ENCODE peak calls at places on chromosomes 3 and 15, in seven cellular contexts. S is bronchial epithelial cell, I is germinal center, Q is sciatic nerve, M is NCI-H1092 treated with DMSO at 0.1 percent for 48 hours, W is NCI-H1105, D is D341Med. U is an unnamed sample.

GRCh38 chr15:55900019-55900418 is 93.4 kb downstream of the NEDD4 start:
- DNase-seq in S (no peak), I (no peak), Q (no peak), M (no peak), W (no peak), D (no peak), U (no peak)

GRCh38 chr3:82163907-82164520 is 402.6 kb upstream of the GBE1 start:
- DNase-seq in S (peak; percentile 28), I (no peak), Q (no peak), M (no peak), W (no peak), D (no peak), U (no peak)

GRCh38 chr3:148158210-148158609 is 539.5 kb upstream of the AGTR1 start:
- DNase-seq in S (peak; percentile 72), I (no peak), Q (no peak), M (no peak), W (no peak), D (no peak), U (no peak)

GRCh38 chr3:13484861-13485590 is 4.9 kb downstream of the HDAC11 start:
- DNase-seq in S (peak; percentile 84), I (no peak), Q (peak; percentile 77), M (peak; percentile 61), W (peak; percentile 52), D (no peak), U (peak; percentile 6)

GRCh38 chr15:75042730-75043508 is 19.5 kb downstream of the PPCDC start:
- DNase-seq in S (peak; percentile 32), I (peak; percentile 90), Q (peak; percentile 83), M (no peak), W (no peak), D (peak; percentile 70), U (no peak)

GRCh38 chr15:60392601-60392985 is 5.2 kb downstream of the ANXA2 start:
- DNase-seq in S (peak; percentile 82), I (no peak), Q (no peak), M (no peak), W (no peak), D (no peak), U (no peak)

GRCh38 chr3:167750273-167750971 is 14.9 kb downstream of the SERPINI1 start:
- DNase-seq in S (no peak), I (peak; percentile 10), Q (no peak), M (no peak), W (no peak), D (no peak), U (no peak)

GRCh38 chr15:68587769-68588385 is 9.1 kb downstream of the CORO2B start:
- DNase-seq in S (no peak), I (no peak), Q (no peak), M (no peak), W (no peak), D (no peak), U (no peak)

GRCh38 chr3:179796421-179796820 is 143.6 kb downstream of the USP13 start:
- DNase-seq in S (no peak), I (no peak), Q (no peak), M (no peak), W (no peak), D (no peak), U (no peak)

GRCh38 chr3:62318752-62319569 is 54.4 kb downstream of the FEZF2 start:
- DNase-seq in S (peak; percentile 69), I (peak; percentile 65), Q (peak; percentile 92), M (peak; percentile 83), W (no peak), D (peak; percentile 94), U (peak; percentile 68)

GRCh38 chr15:89749951-89750559 is 994 bp downstream of the MESP1 start:
- DNase-seq in S (no peak), I (no peak), Q (no peak), M (no peak), W (no peak), D (no peak), U (peak; percentile 31)

GRCh38 chr15:80580107-80580506 is 115.0 kb upstream of the ABHD17C start:
- DNase-seq in S (peak; percentile 100), I (no peak), Q (no peak), M (no peak), W (no peak), D (no peak), U (no peak)

GRCh38 chr3:141486416-141486734 is 452 bp upstream of the RASA2 start:
- DNase-seq in S (peak; percentile 61), I (no peak), Q (no peak), M (no peak), W (no peak), D (no peak), U (no peak)

GRCh38 chr15:70238917-70239316 is 141.2 kb upstream of the TLE3 start:
- DNase-seq in S (no peak), I (no peak), Q (peak; percentile 40), M (no peak), W (no peak), D (no peak), U (no peak)

GRCh38 chr3:149314807-149315578 is 18.4 kb downstream of the TM4SF18 start:
- DNase-seq in S (peak; percentile 72), I (no peak), Q (no peak), M (no peak), W (no peak), D (no peak), U (no peak)

GRCh38 chr3:41026394-41027177 is 172.7 kb upstream of the CTNNB1 start:
- DNase-seq in S (peak; percentile 8), I (no peak), Q (peak; percentile 76), M (no peak), W (no peak), D (no peak), U (no peak)

GRCh38 chr15:68439506-68439905 is 7.5 kb upstream of the ITGA11 start:
- DNase-seq in S (no peak), I (no peak), Q (no peak), M (no peak), W (no peak), D (peak; percentile 2), U (no peak)

GRCh38 chr15:31367730-31368344 is 41.2 kb downstream of the KLF13 start:
- DNase-seq in S (no peak), I (no peak), Q (no peak), M (no peak), W (no peak), D (no peak), U (no peak)

GRCh38 chr3:14921811-14922705 is 25.3 kb upstream of the NR2C2 start:
- DNase-seq in S (peak; percentile 7), I (no peak), Q (no peak), M (no peak), W (no peak), D (no peak), U (no peak)

GRCh38 chr3:65550137-65550536 is 488.6 kb downstream of the MAGI1 start:
- DNase-seq in S (no peak), I (no peak), Q (no peak), M (no peak), W (no peak), D (no peak), U (no peak)

GRCh38 chr15:52097176-52097575 is 15.4 kb downstream of the BCL2L10 start:
- DNase-seq in S (no peak), I (no peak), Q (no peak), M (no peak), W (no peak), D (no peak), U (no peak)

GRCh38 chr3:76383781-76384180 is 598.4 kb upstream of the ZNF717 start:
- DNase-seq in S (no peak), I (no peak), Q (no peak), M (no peak), W (no peak), D (peak; percentile 63), U (no peak)

GRCh38 chr3:42780892-42781700 is 8.0 kb upstream of the CCDC13 start:
- DNase-seq in S (peak; percentile 76), I (peak; percentile 71), Q (no peak), M (peak; percentile 62), W (no peak), D (peak; percentile 63), U (peak; percentile 42)

GRCh38 chr3:128188958-128189357 is 35.7 kb downstream of the EEFSEC start:
- DNase-seq in S (no peak), I (no peak), Q (no peak), M (no peak), W (no peak), D (no peak), U (no peak)

GRCh38 chr15:85749261-85750151 is 45.2 kb downstream of the KLHL25 start:
- DNase-seq in S (no peak), I (no peak), Q (peak; percentile 67), M (no peak), W (no peak), D (peak; percentile 33), U (no peak)

GRCh38 chr3:47370887-47371697 is 9.7 kb upstream of the PTPN23 start:
- DNase-seq in S (no peak), I (peak; percentile 72), Q (no peak), M (no peak), W (no peak), D (peak; percentile 76), U (no peak)

GRCh38 chr3:63993653-63994079 is 29.6 kb downstream of the PSMD6 start:
- DNase-seq in S (peak; percentile 77), I (peak; percentile 69), Q (peak; percentile 75), M (peak; percentile 8), W (peak; percentile 24), D (peak; percentile 89), U (peak; percentile 50)

GRCh38 chr3:57142335-57142734 is 22.8 kb downstream of the IL17RD start:
- DNase-seq in S (no peak), I (no peak), Q (no peak), M (no peak), W (no peak), D (no peak), U (no peak)

GRCh38 chr3:14806641-14807263 is 12.0 kb upstream of the FGD5 start:
- DNase-seq in S (peak; percentile 48), I (no peak), Q (no peak), M (no peak), W (no peak), D (no peak), U (no peak)

GRCh38 chr3:189133768-189134167 is 38.0 kb upstream of the TPRG1 start:
- DNase-seq in S (no peak), I (no peak), Q (no peak), M (no peak), W (no peak), D (no peak), U (no peak)

GRCh38 chr3:54939591-54940300 is 11.9 kb upstream of the LRTM1 start:
- DNase-seq in S (no peak), I (no peak), Q (no peak), M (no peak), W (no peak), D (no peak), U (no peak)

GRCh38 chr3:181133832-181134231 is 144.3 kb upstream of the DNAJC19 start:
- DNase-seq in S (no peak), I (no peak), Q (no peak), M (no peak), W (no peak), D (no peak), U (no peak)

GRCh38 chr3:65196663-65197062 is 508.9 kb upstream of the ADAMTS9 start:
- DNase-seq in S (no peak), I (no peak), Q (no peak), M (no peak), W (no peak), D (no peak), U (no peak)

GRCh38 chr3:168341192-168341816 is 245.6 kb upstream of the GOLIM4 start:
- DNase-seq in S (peak; percentile 28), I (no peak), Q (no peak), M (no peak), W (no peak), D (no peak), U (no peak)

GRCh38 chr3:194072097-194072428 is 63.9 kb upstream of the HES1 start:
- DNase-seq in S (peak; percentile 32), I (no peak), Q (no peak), M (no peak), W (no peak), D (no peak), U (no peak)